ENCODE peak calls at places on chromosomes 12 and 14, in six cellular contexts. One of them, this sample, is unnamed.

GRCh38 chr14:49505026-49505766 is 81.0 kb downstream of the RPS29 start:
- DNase-seq in fibroblast of the aortic adventitia: no peak
- DNase-seq in A549: no peak
- DNase-seq in right lobe of liver: no peak
- DNase-seq in endothelial cell: no peak
- DNase-seq in choroid plexus epithelial cell: peak; percentile 1
- DNase-seq in this sample: peak; percentile 4

GRCh38 chr12:42686514-42687172 is 97.1 kb upstream of the PRICKLE1 start:
- DNase-seq in fibroblast of the aortic adventitia: no peak
- DNase-seq in A549: no peak
- DNase-seq in right lobe of liver: no peak
- DNase-seq in endothelial cell: no peak
- DNase-seq in choroid plexus epithelial cell: peak; percentile 50
- DNase-seq in this sample: no peak

GRCh38 chr12:119989619-119990381 is 764 bp downstream of the BICDL1 start:
- DNase-seq in fibroblast of the aortic adventitia: peak; percentile 59
- DNase-seq in A549: peak; percentile 48
- DNase-seq in right lobe of liver: peak; percentile 83
- DNase-seq in endothelial cell: peak; percentile 97
- DNase-seq in choroid plexus epithelial cell: peak; percentile 79
- DNase-seq in this sample: peak; percentile 93

GRCh38 chr12:27754795-27755194 is 25.2 kb upstream of the KLHL42 start:
- DNase-seq in fibroblast of the aortic adventitia: no peak
- DNase-seq in A549: no peak
- DNase-seq in right lobe of liver: peak; percentile 87
- DNase-seq in endothelial cell: no peak
- DNase-seq in choroid plexus epithelial cell: no peak
- DNase-seq in this sample: no peak

GRCh38 chr14:51209457-51209856 is 30.6 kb upstream of the TMX1 start:
- DNase-seq in fibroblast of the aortic adventitia: no peak
- DNase-seq in A549: no peak
- DNase-seq in right lobe of liver: no peak
- DNase-seq in endothelial cell: no peak
- DNase-seq in choroid plexus epithelial cell: no peak
- DNase-seq in this sample: no peak

GRCh38 chr12:99146730-99147129 is 500.8 kb upstream of the GARIN6 start:
- DNase-seq in fibroblast of the aortic adventitia: no peak
- DNase-seq in A549: no peak
- DNase-seq in right lobe of liver: no peak
- DNase-seq in endothelial cell: no peak
- DNase-seq in choroid plexus epithelial cell: no peak
- DNase-seq in this sample: no peak

GRCh38 chr12:104742551-104742961 is 215.5 kb downstream of the SLC41A2 start:
- DNase-seq in fibroblast of the aortic adventitia: no peak
- DNase-seq in A549: no peak
- DNase-seq in right lobe of liver: no peak
- DNase-seq in endothelial cell: no peak
- DNase-seq in choroid plexus epithelial cell: no peak
- DNase-seq in this sample: no peak

GRCh38 chr14:56715938-56716337 is 94.3 kb downstream of the OTX2 start:
- DNase-seq in fibroblast of the aortic adventitia: no peak
- DNase-seq in A549: no peak
- DNase-seq in right lobe of liver: no peak
- DNase-seq in endothelial cell: no peak
- DNase-seq in choroid plexus epithelial cell: no peak
- DNase-seq in this sample: no peak

GRCh38 chr12:28089363-28089762 is 100.9 kb upstream of the CCDC91 start:
- DNase-seq in fibroblast of the aortic adventitia: peak; percentile 23
- DNase-seq in A549: no peak
- DNase-seq in right lobe of liver: no peak
- DNase-seq in endothelial cell: no peak
- DNase-seq in choroid plexus epithelial cell: peak; percentile 63
- DNase-seq in this sample: no peak

GRCh38 chr12:114777052-114777451 is 93.1 kb upstream of the TBX3 start:
- DNase-seq in fibroblast of the aortic adventitia: peak; percentile 34
- DNase-seq in A549: no peak
- DNase-seq in right lobe of liver: no peak
- DNase-seq in endothelial cell: no peak
- DNase-seq in choroid plexus epithelial cell: peak; percentile 77
- DNase-seq in this sample: no peak

GRCh38 chr12:41013921-41014642 is 174.0 kb upstream of the PDZRN4 start:
- DNase-seq in fibroblast of the aortic adventitia: no peak
- DNase-seq in A549: no peak
- DNase-seq in right lobe of liver: no peak
- DNase-seq in endothelial cell: no peak
- DNase-seq in choroid plexus epithelial cell: peak; percentile 3
- DNase-seq in this sample: no peak

GRCh38 chr12:31206038-31206670 is 119.8 kb downstream of the SINHCAF start:
- DNase-seq in fibroblast of the aortic adventitia: peak; percentile 75
- DNase-seq in A549: no peak
- DNase-seq in right lobe of liver: no peak
- DNase-seq in endothelial cell: no peak
- DNase-seq in choroid plexus epithelial cell: peak; percentile 89
- DNase-seq in this sample: peak; percentile 75

GRCh38 chr12:4786795-4787194 is 66.6 kb downstream of the GALNT8 start:
- DNase-seq in fibroblast of the aortic adventitia: no peak
- DNase-seq in A549: no peak
- DNase-seq in right lobe of liver: no peak
- DNase-seq in endothelial cell: no peak
- DNase-seq in choroid plexus epithelial cell: no peak
- DNase-seq in this sample: no peak

GRCh38 chr12:32561931-32562341 is 117.2 kb upstream of the DNM1L start:
- DNase-seq in fibroblast of the aortic adventitia: no peak
- DNase-seq in A549: no peak
- DNase-seq in right lobe of liver: no peak
- DNase-seq in endothelial cell: no peak
- DNase-seq in choroid plexus epithelial cell: no peak
- DNase-seq in this sample: no peak

GRCh38 chr12:88579572-88579940 is 715 bp downstream of the KITLG start:
- DNase-seq in fibroblast of the aortic adventitia: no peak
- DNase-seq in A549: peak; percentile 51
- DNase-seq in right lobe of liver: peak; percentile 61
- DNase-seq in endothelial cell: peak; percentile 49
- DNase-seq in choroid plexus epithelial cell: peak; percentile 37
- DNase-seq in this sample: peak; percentile 52

GRCh38 chr12:110619534-110619953 is 5.6 kb downstream of the TCTN1 start:
- DNase-seq in fibroblast of the aortic adventitia: no peak
- DNase-seq in A549: no peak
- DNase-seq in right lobe of liver: no peak
- DNase-seq in endothelial cell: no peak
- DNase-seq in choroid plexus epithelial cell: no peak
- DNase-seq in this sample: no peak

GRCh38 chr12:127389923-127390322 is 877.0 kb upstream of the TMEM132C start:
- DNase-seq in fibroblast of the aortic adventitia: peak; percentile 87
- DNase-seq in A549: no peak
- DNase-seq in right lobe of liver: no peak
- DNase-seq in endothelial cell: no peak
- DNase-seq in choroid plexus epithelial cell: peak; percentile 80
- DNase-seq in this sample: peak; percentile 3

GRCh38 chr12:1320021-1320420 is 274.4 kb downstream of the FBXL14 start:
- DNase-seq in fibroblast of the aortic adventitia: no peak
- DNase-seq in A549: no peak
- DNase-seq in right lobe of liver: no peak
- DNase-seq in endothelial cell: no peak
- DNase-seq in choroid plexus epithelial cell: no peak
- DNase-seq in this sample: no peak

GRCh38 chr14:41297961-41298690 is 308.6 kb upstream of the LRFN5 start:
- DNase-seq in fibroblast of the aortic adventitia: peak; percentile 0
- DNase-seq in A549: no peak
- DNase-seq in right lobe of liver: no peak
- DNase-seq in endothelial cell: no peak
- DNase-seq in choroid plexus epithelial cell: no peak
- DNase-seq in this sample: no peak

GRCh38 chr12:80714846-80715245 is 1.9 kb upstream of the MYF5 start:
- DNase-seq in fibroblast of the aortic adventitia: no peak
- DNase-seq in A549: no peak
- DNase-seq in right lobe of liver: no peak
- DNase-seq in endothelial cell: no peak
- DNase-seq in choroid plexus epithelial cell: no peak
- DNase-seq in this sample: no peak

GRCh38 chr14:44352212-44352611 is 154.9 kb downstream of the FSCB start:
- DNase-seq in fibroblast of the aortic adventitia: no peak
- DNase-seq in A549: no peak
- DNase-seq in right lobe of liver: no peak
- DNase-seq in endothelial cell: no peak
- DNase-seq in choroid plexus epithelial cell: no peak
- DNase-seq in this sample: no peak

GRCh38 chr14:100065161-100065871 is at the start of gene EVL:
- DNase-seq in fibroblast of the aortic adventitia: no peak
- DNase-seq in A549: no peak
- DNase-seq in right lobe of liver: no peak
- DNase-seq in endothelial cell: no peak
- DNase-seq in choroid plexus epithelial cell: no peak
- DNase-seq in this sample: no peak

GRCh38 chr12:127025545-127025944 is 1241.4 kb upstream of the TMEM132C start:
- DNase-seq in fibroblast of the aortic adventitia: peak; percentile 12
- DNase-seq in A549: no peak
- DNase-seq in right lobe of liver: no peak
- DNase-seq in endothelial cell: no peak
- DNase-seq in choroid plexus epithelial cell: peak; percentile 1
- DNase-seq in this sample: no peak

GRCh38 chr12:98754095-98754494 is 109.0 kb downstream of the APAF1 start:
- DNase-seq in fibroblast of the aortic adventitia: peak; percentile 24
- DNase-seq in A549: peak; percentile 87
- DNase-seq in right lobe of liver: no peak
- DNase-seq in endothelial cell: no peak
- DNase-seq in choroid plexus epithelial cell: peak; percentile 67
- DNase-seq in this sample: peak; percentile 44

GRCh38 chr14:73741386-73741875 is 27.2 kb upstream of the PNMA1 start:
- DNase-seq in fibroblast of the aortic adventitia: peak; percentile 58
- DNase-seq in A549: no peak
- DNase-seq in right lobe of liver: peak; percentile 72
- DNase-seq in endothelial cell: peak; percentile 80
- DNase-seq in choroid plexus epithelial cell: peak; percentile 70
- DNase-seq in this sample: peak; percentile 83

DNA sequence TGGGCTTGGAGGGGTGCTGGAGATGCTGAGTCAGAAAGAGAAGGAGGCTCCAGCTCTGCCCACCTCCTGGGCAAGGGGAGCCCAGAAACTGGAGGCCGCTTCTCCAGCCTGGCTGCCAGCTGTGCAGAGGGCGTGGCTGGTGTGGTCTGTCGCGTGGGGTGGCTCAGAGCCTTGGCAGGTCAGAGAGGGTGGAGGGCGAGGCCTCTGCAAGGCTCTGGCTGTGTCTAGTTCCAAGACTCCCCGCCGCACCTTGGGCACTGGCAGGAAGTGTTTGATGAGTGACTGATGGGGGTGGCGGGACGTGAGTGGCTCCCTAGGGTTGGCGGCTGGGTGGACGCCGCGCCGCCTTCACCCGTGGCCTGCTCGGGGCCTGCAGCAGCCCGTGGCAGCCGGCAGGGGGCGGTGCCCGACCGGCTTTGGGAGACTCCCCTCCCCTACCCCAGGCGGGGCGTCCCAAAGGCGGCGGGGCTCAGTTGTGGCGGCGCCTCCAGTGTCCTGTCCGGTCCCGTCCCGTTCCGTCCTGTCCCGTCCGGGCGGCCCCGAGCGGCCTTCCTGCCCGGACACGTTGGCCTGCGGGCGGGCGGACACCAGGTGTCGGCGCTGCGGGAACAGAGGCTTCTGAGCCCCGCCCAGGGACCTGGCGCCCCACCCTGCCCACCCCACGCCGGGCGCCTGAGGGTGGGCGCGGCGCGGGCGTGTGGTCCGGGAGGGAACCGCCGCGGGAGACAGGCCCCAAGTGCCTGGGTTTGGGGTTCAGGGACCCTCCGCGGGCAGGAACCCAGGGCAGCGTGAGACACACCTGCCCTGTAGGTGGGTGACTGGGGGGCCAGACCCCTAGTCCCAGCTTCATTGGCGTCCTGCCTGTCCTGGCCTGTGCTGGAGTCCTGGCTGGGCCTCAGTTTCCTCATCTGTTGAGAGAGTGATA is 39.7 kb downstream of the KRT80 start:
- DNase-seq in fibroblast of the aortic adventitia: peak; percentile 58
- DNase-seq in A549: peak; percentile 75
- DNase-seq in right lobe of liver: peak; percentile 71
- DNase-seq in endothelial cell: peak; percentile 80
- DNase-seq in choroid plexus epithelial cell: peak; percentile 59
- DNase-seq in this sample: peak; percentile 79
- TF ChIP-seq CTCF in fibroblast of the aortic adventitia: peak; percentile 76
- TF ChIP-seq CTCF in A549: peak; percentile 90
- TF ChIP-seq CTCF in right lobe of liver: peak; percentile 81
- TF ChIP-seq CTCF in endothelial cell: peak; percentile 98
- TF ChIP-seq CTCF in choroid plexus epithelial cell: peak; percentile 67
- TF ChIP-seq CTCF in this sample: peak; percentile 95

GRCh38 chr12:50222275-50222783 is 55.2 kb upstream of the CERS5 start:
- DNase-seq in fibroblast of the aortic adventitia: peak; percentile 95
- DNase-seq in A549: no peak
- DNase-seq in right lobe of liver: no peak
- DNase-seq in endothelial cell: peak; percentile 35
- DNase-seq in choroid plexus epithelial cell: peak; percentile 96
- DNase-seq in this sample: no peak
- TF ChIP-seq CTCF in fibroblast of the aortic adventitia: peak; percentile 57
- TF ChIP-seq CTCF in A549: no peak
- TF ChIP-seq CTCF in right lobe of liver: no peak
- TF ChIP-seq CTCF in endothelial cell: no peak
- TF ChIP-seq CTCF in choroid plexus epithelial cell: peak; percentile 69
- TF ChIP-seq CTCF in this sample: no peak

DNA sequence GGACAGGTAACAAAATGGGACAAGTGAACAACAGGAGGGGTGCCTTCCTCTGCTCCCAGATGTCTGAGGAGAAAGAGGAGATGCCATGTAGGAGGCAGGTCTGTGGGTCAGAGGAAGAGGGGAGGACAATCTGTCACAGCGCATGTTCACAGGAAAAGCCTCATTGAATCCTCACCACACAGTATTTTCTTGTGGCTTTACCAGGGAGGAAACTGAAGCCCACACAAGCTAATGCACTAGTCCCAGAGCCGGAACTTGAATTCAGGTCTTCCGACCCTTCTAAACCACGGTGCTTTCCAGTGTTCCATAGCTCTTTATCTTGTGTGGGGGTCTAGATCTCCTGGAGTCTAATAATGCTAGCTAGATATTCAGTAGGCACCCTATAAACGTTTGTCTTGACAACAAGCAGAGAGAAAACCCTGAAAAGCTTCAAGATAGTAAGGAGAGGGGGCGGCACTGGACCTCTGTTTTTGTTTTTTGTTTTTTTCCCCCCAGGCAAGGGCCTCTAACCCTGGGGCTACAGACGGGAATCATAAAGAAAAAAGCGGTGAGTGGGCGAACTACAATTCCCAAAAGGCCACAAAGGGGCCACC is 374 bp upstream of the SHMT2 start:
- DNase-seq in fibroblast of the aortic adventitia: no peak
- DNase-seq in A549: no peak
- DNase-seq in right lobe of liver: no peak
- DNase-seq in endothelial cell: no peak
- DNase-seq in choroid plexus epithelial cell: no peak
- DNase-seq in this sample: no peak
- TF ChIP-seq CTCF in fibroblast of the aortic adventitia: peak; percentile 1
- TF ChIP-seq CTCF in A549: no peak
- TF ChIP-seq CTCF in right lobe of liver: no peak
- TF ChIP-seq CTCF in endothelial cell: no peak
- TF ChIP-seq CTCF in choroid plexus epithelial cell: peak; percentile 8
- TF ChIP-seq CTCF in this sample: no peak

DNA sequence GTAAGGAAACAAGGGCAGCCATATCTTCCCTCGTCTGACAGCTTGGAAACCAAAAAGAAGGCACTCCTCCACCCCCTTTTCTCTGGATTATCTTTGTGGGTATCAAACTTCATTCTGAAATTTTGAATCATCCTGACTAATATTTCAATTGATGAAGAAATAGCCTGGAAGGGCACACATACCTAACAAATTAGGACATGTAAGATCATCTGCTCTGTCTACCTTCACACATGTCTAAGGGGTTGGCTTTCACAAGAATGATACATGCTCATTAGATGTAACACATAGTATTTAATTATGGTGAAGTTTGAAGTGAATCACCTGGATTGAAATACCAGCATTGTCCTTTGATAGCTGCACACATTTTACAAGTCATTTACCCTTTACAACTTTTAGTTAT is 348.1 kb upstream of the RPL10L start:
- DNase-seq in fibroblast of the aortic adventitia: no peak
- DNase-seq in A549: no peak
- DNase-seq in right lobe of liver: no peak
- DNase-seq in endothelial cell: no peak
- DNase-seq in choroid plexus epithelial cell: no peak
- DNase-seq in this sample: no peak
- TF ChIP-seq CTCF in fibroblast of the aortic adventitia: no peak
- TF ChIP-seq CTCF in A549: no peak
- TF ChIP-seq CTCF in right lobe of liver: no peak
- TF ChIP-seq CTCF in endothelial cell: no peak
- TF ChIP-seq CTCF in choroid plexus epithelial cell: no peak
- TF ChIP-seq CTCF in this sample: no peak